ENCODE peak calls at places on chromosomes 12 and 14, in six cellular contexts. Y is transverse colon, G is GM10248, H is cardiac muscle cell, R is dorsolateral prefrontal cortex, B is body of pancreas. F is an unnamed sample.

GRCh38 chr14:25090716-25091454 is 40.9 kb upstream of the STXBP6 start:
- DNase-seq in Y (peak; percentile 43), G (no peak), H (peak; percentile 73), R (no peak), B (peak; percentile 77), F (peak; percentile 1)

GRCh38 chr14:63295231-63295685 is 23.5 kb downstream of the GPHB5 start:
- DNase-seq in Y (no peak), G (no peak), H (no peak), R (no peak), B (no peak), F (no peak)

GRCh38 chr12:112308652-112309051 is 73.6 kb downstream of the HECTD4 start:
- DNase-seq in Y (no peak), G (no peak), H (no peak), R (no peak), B (no peak), F (no peak)

GRCh38 chr12:130606245-130606644 is 109.9 kb downstream of the RIMBP2 start:
- DNase-seq in Y (no peak), G (no peak), H (no peak), R (no peak), B (no peak), F (no peak)

GRCh38 chr12:27595231-27595642 is 71.2 kb downstream of the PPFIBP1 start:
- DNase-seq in Y (peak; percentile 10), G (no peak), H (peak; percentile 93), R (peak; percentile 54), B (peak; percentile 73), F (peak; percentile 93)

GRCh38 chr12:18250313-18250916 is 10.9 kb upstream of the PIK3C2G start:
- DNase-seq in Y (no peak), G (peak; percentile 39), H (peak; percentile 82), R (no peak), B (peak; percentile 52), F (peak; percentile 51)

GRCh38 chr14:88551094-88551870 is 3.5 kb downstream of the PTPN21 start:
- DNase-seq in Y (peak; percentile 84), G (peak; percentile 49), H (peak; percentile 92), R (peak; percentile 73), B (peak; percentile 87), F (peak; percentile 70)

GRCh38 chr14:105479438-105480164 is 5.0 kb downstream of the CRIP2 start:
- DNase-seq in Y (no peak), G (no peak), H (no peak), R (no peak), B (no peak), F (no peak)

GRCh38 chr14:59331217-59331616 is 134.0 kb downstream of the GPR135 start:
- DNase-seq in Y (no peak), G (no peak), H (no peak), R (no peak), B (no peak), F (no peak)

GRCh38 chr14:64112859-64113258 is 181.3 kb downstream of the ESR2 start:
- DNase-seq in Y (peak; percentile 58), G (no peak), H (no peak), R (no peak), B (peak; percentile 89), F (no peak)

GRCh38 chr12:125276567-125276966 is 211.3 kb downstream of the AACS start:
- DNase-seq in Y (no peak), G (no peak), H (no peak), R (no peak), B (no peak), F (no peak)

DNA sequence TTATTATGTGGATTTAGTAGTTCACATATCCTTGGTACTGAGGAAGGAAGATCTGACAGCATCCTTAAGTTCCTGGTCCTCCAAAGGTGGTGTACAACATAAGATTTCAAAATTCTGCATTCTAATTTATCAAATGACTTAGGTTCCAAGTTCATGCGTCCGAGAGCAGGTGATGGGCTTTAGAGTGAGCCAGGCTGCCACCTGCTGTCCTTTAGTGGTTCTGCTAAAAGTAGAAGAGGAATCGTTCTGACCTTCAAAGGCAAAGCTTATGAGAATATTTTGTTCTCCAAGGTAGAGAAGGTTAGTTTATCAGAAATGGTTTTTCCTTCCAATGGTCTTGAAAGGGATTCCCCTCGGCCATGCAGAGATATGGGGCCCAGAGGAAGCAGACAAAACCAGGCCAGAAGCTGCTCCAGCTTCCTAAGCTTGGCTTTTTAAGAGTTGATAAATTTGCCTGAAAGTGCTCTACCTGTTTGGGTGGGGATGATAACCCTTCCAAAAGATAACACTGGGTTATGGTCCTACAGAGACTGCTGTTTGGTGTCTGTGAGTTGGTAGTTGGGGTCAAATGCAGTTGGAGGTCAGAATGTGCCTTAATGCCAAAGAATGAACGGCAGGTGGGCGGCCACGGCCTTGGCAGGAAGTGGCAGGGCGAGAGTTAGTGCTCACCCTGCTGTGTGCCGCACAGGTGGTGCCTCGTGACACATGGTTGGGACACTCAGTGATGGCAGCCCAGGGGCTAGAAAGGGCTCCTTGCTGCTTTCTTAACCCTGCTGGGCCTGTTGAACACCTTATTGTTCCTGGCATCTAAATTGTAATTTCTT is 29.0 kb upstream of the LRTM2 start:
- DNase-seq in Y (peak; percentile 75), G (peak; percentile 60), H (peak; percentile 78), R (no peak), B (peak; percentile 84), F (peak; percentile 53)
- TF ChIP-seq CTCF in Y (peak; percentile 85), G (peak; percentile 83), H (peak; percentile 86), R (peak; percentile 90), B (peak; percentile 85), F (peak; percentile 88)

GRCh38 chr12:8590842-8591545 is 21.7 kb downstream of the AICDA start:
- DNase-seq in Y (no peak), G (peak; percentile 80), H (no peak), R (no peak), B (no peak), F (no peak)
- TF ChIP-seq CTCF in Y (no peak), G (peak; percentile 34), H (no peak), R (no peak), B (no peak), F (no peak)

DNA sequence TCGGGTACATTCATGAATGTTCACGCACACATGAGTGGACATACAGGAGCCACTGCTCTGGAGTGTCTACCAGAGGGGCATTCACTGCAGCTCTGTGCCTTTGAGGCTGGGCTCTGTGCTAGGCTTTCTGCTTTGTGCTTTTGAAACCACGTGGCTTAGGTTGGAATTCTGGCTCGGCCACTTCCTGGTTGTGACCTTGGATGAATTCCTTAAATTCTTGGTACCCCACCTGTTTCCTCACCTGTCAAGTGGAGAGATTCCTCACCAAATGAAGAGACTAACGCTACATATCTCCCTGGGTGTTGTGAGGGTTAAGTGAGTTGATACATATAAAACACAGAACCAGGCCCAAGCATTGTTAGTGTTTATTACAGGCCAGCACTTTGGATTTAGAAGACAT is 842.8 kb downstream of the VRK1 start:
- DNase-seq in Y (no peak), G (no peak), H (no peak), R (no peak), B (no peak), F (no peak)
- TF ChIP-seq CTCF in Y (no peak), G (no peak), H (no peak), R (no peak), B (no peak), F (no peak)

GRCh38 chr12:49872781-49873181 is 29.9 kb upstream of the BCDIN3D start:
- DNase-seq in Y (no peak), G (no peak), H (peak; percentile 71), R (peak; percentile 67), B (no peak), F (peak; percentile 43)
- TF ChIP-seq CTCF in Y (no peak), G (no peak), H (no peak), R (no peak), B (no peak), F (no peak)

GRCh38 chr12:29026419-29026818 is 122.7 kb upstream of the FAR2 start:
- DNase-seq in Y (no peak), G (no peak), H (no peak), R (no peak), B (no peak), F (no peak)

GRCh38 chr12:29023436-29024076 is 125.5 kb upstream of the FAR2 start:
- DNase-seq in Y (no peak), G (no peak), H (no peak), R (no peak), B (no peak), F (no peak)

GRCh38 chr12:29025936-29026335 is 123.1 kb upstream of the FAR2 start:
- DNase-seq in Y (no peak), G (no peak), H (no peak), R (no peak), B (no peak), F (no peak)

GRCh38 chr12:29030006-29030405 is 119.1 kb upstream of the FAR2 start:
- DNase-seq in Y (no peak), G (no peak), H (no peak), R (no peak), B (no peak), F (no peak)

DNA sequence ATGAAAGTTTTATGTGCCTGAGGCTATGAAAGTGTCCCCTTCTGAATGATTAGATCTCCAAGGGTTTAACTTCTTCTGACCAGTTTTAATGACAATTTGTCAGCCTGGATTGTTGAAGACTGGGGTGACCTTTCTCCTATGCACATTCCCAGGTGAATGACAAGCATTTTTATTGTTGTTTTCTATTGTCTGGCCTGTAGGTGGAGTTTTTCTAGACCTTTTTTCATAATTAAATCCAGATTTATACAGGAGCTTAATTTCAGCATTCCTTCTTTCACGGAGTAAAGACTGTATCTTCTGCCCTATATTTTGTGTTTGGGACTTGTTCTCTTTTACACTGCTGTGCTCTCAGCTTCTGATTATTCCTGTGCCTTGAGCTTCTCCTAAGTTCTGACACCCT is 125.0 kb upstream of the FAR2 start:
- DNase-seq in Y (no peak), G (no peak), H (no peak), R (no peak), B (no peak), F (no peak)
- TF ChIP-seq CTCF in Y (peak; percentile 29), G (no peak), H (peak; percentile 27), R (no peak), B (no peak), F (no peak)

GRCh38 chr12:54622463-54623183 is 12.1 kb downstream of the LACRT start:
- DNase-seq in Y (no peak), G (no peak), H (peak; percentile 13), R (no peak), B (no peak), F (no peak)
- TF ChIP-seq CTCF in Y (no peak), G (no peak), H (peak; percentile 35), R (no peak), B (no peak), F (peak; percentile 19)

DNA sequence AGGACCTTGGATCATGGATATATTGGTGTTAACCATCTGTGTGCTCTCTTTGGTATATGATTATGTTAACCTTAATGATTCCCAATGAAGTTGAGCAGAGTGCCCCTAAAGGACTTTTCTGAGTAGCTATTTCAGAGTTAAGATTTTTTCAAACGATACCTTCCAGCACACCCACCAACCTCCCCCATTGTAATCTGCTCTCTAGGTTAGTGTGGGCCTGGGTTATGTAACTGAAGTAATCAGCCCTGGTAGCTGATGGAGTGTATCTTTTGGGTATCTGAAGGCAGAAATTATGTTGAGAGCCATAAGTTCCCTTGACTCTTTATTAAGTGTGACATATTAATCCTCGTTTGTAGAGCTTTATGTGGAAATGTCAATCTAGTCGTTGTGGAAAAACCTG is 47.6 kb upstream of the RNU6-8 start:
- DNase-seq in Y (no peak), G (no peak), H (no peak), R (no peak), B (no peak), F (no peak)
- TF ChIP-seq CTCF in Y (no peak), G (no peak), H (no peak), R (no peak), B (no peak), F (no peak)

GRCh38 chr14:92440345-92441003 is 73.1 kb upstream of the RIN3 start:
- DNase-seq in Y (no peak), G (no peak), H (no peak), R (no peak), B (no peak), F (no peak)
- TF ChIP-seq CTCF in Y (no peak), G (no peak), H (no peak), R (no peak), B (no peak), F (no peak)

GRCh38 chr14:57378661-57379060 is 11.7 kb upstream of the NAA30 start:
- DNase-seq in Y (no peak), G (no peak), H (peak; percentile 22), R (no peak), B (no peak), F (no peak)
- TF ChIP-seq CTCF in Y (no peak), G (no peak), H (no peak), R (no peak), B (peak; percentile 17), F (no peak)

F was measured in brain microvascular endothelial cell.